ENCODE peak calls at places on chromosomes 4 and X, in six cellular contexts. Q, K, U, C, J and L are unnamed samples.

GRCh38 chr4:47065099-47065498 is 33.7 kb downstream of the GABRB1 start:
- DNase-seq in Q (no peak), J (no peak), K (no peak), U (peak; percentile 76), C (no peak), L (no peak)

GRCh38 chr4:121738780-121739547 is 26.0 kb downstream of the SMIM43 start:
- DNase-seq in K (no peak), Q (no peak), U (peak; percentile 79), C (no peak), J (no peak), L (peak; percentile 84)

GRCh38 chr4:16704488-16704887 is 194.0 kb downstream of the LDB2 start:
- DNase-seq in U (no peak), Q (no peak), J (no peak), C (no peak), K (no peak), L (no peak)

GRCh38 chrX:15349046-15349445 is 13.7 kb upstream of the PIGA start:
- DNase-seq in U (peak; percentile 48), Q (peak; percentile 35), K (peak; percentile 57), J (no peak), C (no peak), L (peak; percentile 80)

GRCh38 chr4:24105183-24106039 is 215.6 kb upstream of the PPARGC1A start:
- DNase-seq in K (no peak), U (peak; percentile 95), Q (no peak), C (no peak), J (no peak), L (no peak)

GRCh38 chrX:153443476-153444332 is 2.2 kb downstream of the TREX2 start:
- DNase-seq in K (peak; percentile 30), C (no peak), J (no peak), U (no peak), Q (no peak), L (no peak)

GRCh38 chr4:2417765-2418651 is at the start of gene ZFYVE28:
- DNase-seq in U (no peak), J (no peak), C (no peak), K (peak; percentile 14), Q (peak; percentile 58), L (peak; percentile 40)

GRCh38 chr4:67886281-67886680 is 2.5 kb upstream of the TMPRSS11D start:
- DNase-seq in U (peak; percentile 64), C (no peak), Q (no peak), J (no peak), K (no peak), L (no peak)

GRCh38 chrX:151151668-151152267 is 24.6 kb upstream of the GPR50 start:
- DNase-seq in J (peak; percentile 1), U (peak; percentile 28), Q (peak; percentile 35), C (no peak), K (peak; percentile 41), L (peak; percentile 62)

GRCh38 chrX:110795645-110796510 is at the start of gene CHRDL1:
- DNase-seq in K (peak; percentile 12), J (no peak), C (peak; percentile 27), U (peak; percentile 45), Q (peak; percentile 11), L (peak; percentile 78)

GRCh38 chr4:142091085-142091513 is 454.7 kb downstream of the IL15 start:
- DNase-seq in C (no peak), Q (no peak), K (no peak), U (peak; percentile 99), J (no peak), L (peak; percentile 13)

GRCh38 chr4:94364527-94364926 is 21.9 kb upstream of the HPGDS start:
- DNase-seq in K (no peak), C (no peak), U (no peak), Q (no peak), J (no peak), L (no peak)

GRCh38 chrX:94961730-94962129 is 1287.7 kb downstream of the FAM133A start:
- DNase-seq in Q (no peak), U (no peak), K (no peak), J (no peak), C (no peak), L (no peak)

GRCh38 chr4:174207370-174207769 is 76.1 kb downstream of the FBXO8 start:
- DNase-seq in U (no peak), C (no peak), K (no peak), J (no peak), Q (no peak), L (no peak)

GRCh38 chr4:130985371-130985770 is 1889.4 kb downstream of the C4orf33 start:
- DNase-seq in U (no peak), Q (no peak), K (no peak), C (no peak), J (no peak), L (no peak)

GRCh38 chr4:94757192-94758140 is at the start of gene BMPR1B:
- DNase-seq in Q (peak; percentile 25), J (no peak), U (peak; percentile 77), K (peak; percentile 48), C (no peak), L (peak; percentile 90)

GRCh38 chr4:94819371-94819770 is 61.6 kb downstream of the BMPR1B start:
- DNase-seq in Q (no peak), U (no peak), C (no peak), J (no peak), K (no peak), L (no peak)

GRCh38 chr4:1177274-1178141 is 5.1 kb upstream of the SPON2 start:
- DNase-seq in K (peak; percentile 89), J (no peak), Q (peak; percentile 25), C (no peak), U (peak; percentile 73), L (peak; percentile 67)